ENCODE peak calls at places on chromosomes 2 and 18, in eight cellular contexts. B is HuH-7.5; U is fibroblast of lung; K is iris pigment epithelial cell; Q is stimulated activated CD4-positive, alpha-beta T cell treated with anti-CD3 and anti-CD28 coated beads, Interleukin-2, amount 100 ng/mL, for 24 hours; G is ELR; E is EL; X is kidney glomerular epithelial cell. T is an unnamed sample.
A peak's percentile ranks its signal among the peaks of the same experiment; 100 is the strongest.

GRCh38 chr2:230664128-230664527 is 48.5 kb upstream of the CAB39 start:
- DNase-seq in B (no peak), U (peak; percentile 74), K (peak; percentile 34), Q (peak; percentile 25), G (no peak), E (peak; percentile 38), X (no peak), T (peak; percentile 59)

GRCh38 chr2:192687000-192687399 is 492.3 kb upstream of the TMEFF2 start:
- DNase-seq in B (no peak), U (no peak), K (no peak), Q (no peak), G (no peak), E (no peak), X (no peak), T (no peak)

GRCh38 chr2:12501469-12502147 is 215.1 kb upstream of the TRIB2 start:
- DNase-seq in B (no peak), U (no peak), K (no peak), Q (peak; percentile 75), G (peak; percentile 48), E (peak; percentile 31), X (no peak), T (peak; percentile 48)

GRCh38 chr18:77977331-77977730 is 727.7 kb downstream of the GALR1 start:
- DNase-seq in B (no peak), U (no peak), K (no peak), Q (no peak), G (no peak), E (no peak), X (no peak), T (no peak)

GRCh38 chr2:170744248-170745002 is 25.8 kb upstream of the ERICH2 start:
- DNase-seq in B (peak; percentile 34), U (no peak), K (peak; percentile 78), Q (no peak), G (no peak), E (no peak), X (no peak), T (peak; percentile 70)

GRCh38 chr2:209808521-209808920 is 36.9 kb downstream of the UNC80 start:
- DNase-seq in B (no peak), U (no peak), K (no peak), Q (no peak), G (no peak), E (no peak), X (no peak), T (no peak)

GRCh38 chr2:74530239-74531161 is 767 bp downstream of the HTRA2 start:
- DNase-seq in B (peak; percentile 53), U (peak; percentile 41), K (peak; percentile 63), Q (peak; percentile 53), G (peak; percentile 66), E (peak; percentile 65), X (no peak), T (no peak)

GRCh38 chr18:26091047-26091630 is 726 bp upstream of the SS18 start:
- DNase-seq in B (peak; percentile 28), U (no peak), K (no peak), Q (no peak), G (peak; percentile 81), E (no peak), X (peak; percentile 96), T (peak; percentile 64)

GRCh38 chr2:64226611-64227010 is 82.4 kb upstream of the PELI1 start:
- DNase-seq in B (no peak), U (no peak), K (no peak), Q (no peak), G (no peak), E (no peak), X (no peak), T (no peak)

GRCh38 chr18:79735071-79735980 is 55.7 kb downstream of the CTDP1 start:
- DNase-seq in B (no peak), U (no peak), K (no peak), Q (no peak), G (no peak), E (no peak), X (no peak), T (no peak)

GRCh38 chr2:193251909-193252308 is 1057.2 kb upstream of the TMEFF2 start:
- DNase-seq in B (no peak), U (no peak), K (peak; percentile 0), Q (no peak), G (no peak), E (no peak), X (no peak), T (no peak)

T was measured in NCI-H226.